ENCODE peak calls at places on chromosomes 1 and 21, in eight cellular contexts. J, P, R, K, M, E, G and V are unnamed samples.

GRCh38 chr1:205169248-205169647 is 42.3 kb downstream of the DSTYK start:
- DNase-seq in J (no peak), P (no peak), R (no peak), K (no peak), M (no peak), E (no peak), G (no peak), V (no peak)

GRCh38 chr21:31267644-31268043 is 76.4 kb downstream of the TIAM1 start:
- DNase-seq in J (no peak), P (peak; percentile 27), R (no peak), K (no peak), M (no peak), E (no peak), G (no peak), V (no peak)

GRCh38 chr21:33268736-33269441 is 2.7 kb downstream of the IL10RB start:
- DNase-seq in J (no peak), P (peak; percentile 98), R (peak; percentile 97), K (peak; percentile 79), M (peak; percentile 96), E (no peak), G (peak; percentile 97), V (no peak)

GRCh38 chr21:18951291-18952038 is 547.9 kb upstream of the TMPRSS15 start:
- DNase-seq in J (no peak), P (peak; percentile 30), R (peak; percentile 69), K (no peak), M (no peak), E (peak; percentile 51), G (peak; percentile 42), V (no peak)

GRCh38 chr1:170545476-170545875 is 13.5 kb downstream of the GORAB start:
- DNase-seq in J (no peak), P (no peak), R (no peak), K (no peak), M (no peak), E (no peak), G (no peak), V (no peak)

GRCh38 chr21:33608559-33608958 is 20.1 kb upstream of the DONSON start:
- DNase-seq in J (no peak), P (no peak), R (no peak), K (no peak), M (no peak), E (no peak), G (no peak), V (no peak)

GRCh38 chr1:180926164-180926981 is 13.7 kb downstream of the KIAA1614 start:
- DNase-seq in J (no peak), P (peak; percentile 31), R (no peak), K (no peak), M (no peak), E (no peak), G (peak; percentile 41), V (no peak)

GRCh38 chr1:236861560-236862230 is 66.6 kb downstream of the MTR start:
- DNase-seq in J (no peak), P (no peak), R (no peak), K (no peak), M (no peak), E (no peak), G (no peak), V (no peak)

GRCh38 chr1:219304227-219305226 is 130.8 kb downstream of the LYPLAL1 start:
- DNase-seq in J (no peak), P (peak; percentile 20), R (no peak), K (no peak), M (no peak), E (no peak), G (no peak), V (no peak)

GRCh38 chr1:169696273-169697100 is 14.9 kb downstream of the SELL start:
- DNase-seq in J (no peak), P (no peak), R (no peak), K (no peak), M (no peak), E (no peak), G (no peak), V (no peak)

GRCh38 chr1:161702250-161702649 is 4.8 kb upstream of the FCRLA start:
- DNase-seq in J (no peak), P (no peak), R (no peak), K (no peak), M (no peak), E (no peak), G (peak; percentile 58), V (no peak)

GRCh38 chr21:36076878-36077658 is 7.2 kb downstream of the CBR1 start:
- DNase-seq in J (no peak), P (no peak), R (peak; percentile 70), K (no peak), M (no peak), E (no peak), G (no peak), V (no peak)

GRCh38 chr1:72296481-72296880 is 14.1 kb upstream of the NEGR1 start:
- DNase-seq in J (no peak), P (no peak), R (no peak), K (no peak), M (no peak), E (no peak), G (no peak), V (no peak)

GRCh38 chr1:59976194-59977074 is 49.9 kb upstream of the CYP2J2 start:
- DNase-seq in J (no peak), P (peak; percentile 67), R (peak; percentile 51), K (no peak), M (no peak), E (peak; percentile 57), G (peak; percentile 79), V (no peak)

GRCh38 chr1:10074059-10074854 is 41.5 kb downstream of the UBE4B start:
- DNase-seq in J (no peak), P (peak; percentile 69), R (peak; percentile 34), K (peak; percentile 74), M (peak; percentile 40), E (no peak), G (peak; percentile 26), V (no peak)

GRCh38 chr1:21779613-21780521 is 3.1 kb downstream of the USP48 start:
- DNase-seq in J (no peak), P (no peak), R (no peak), K (no peak), M (peak; percentile 98), E (no peak), G (no peak), V (no peak)

GRCh38 chr1:109873278-109874175 is 37.1 kb upstream of the CSF1 start:
- DNase-seq in J (no peak), P (peak; percentile 21), R (no peak), K (no peak), M (no peak), E (no peak), G (no peak), V (peak; percentile 6)

GRCh38 chr1:28521502-28522164 is 15.8 kb downstream of the RCC1 start:
- DNase-seq in J (no peak), P (no peak), R (no peak), K (no peak), M (no peak), E (no peak), G (no peak), V (no peak)

GRCh38 chr1:28530456-28530855 is 22.4 kb upstream of the TRNAU1AP start:
- DNase-seq in J (no peak), P (no peak), R (no peak), K (no peak), M (no peak), E (no peak), G (no peak), V (no peak)

DNA sequence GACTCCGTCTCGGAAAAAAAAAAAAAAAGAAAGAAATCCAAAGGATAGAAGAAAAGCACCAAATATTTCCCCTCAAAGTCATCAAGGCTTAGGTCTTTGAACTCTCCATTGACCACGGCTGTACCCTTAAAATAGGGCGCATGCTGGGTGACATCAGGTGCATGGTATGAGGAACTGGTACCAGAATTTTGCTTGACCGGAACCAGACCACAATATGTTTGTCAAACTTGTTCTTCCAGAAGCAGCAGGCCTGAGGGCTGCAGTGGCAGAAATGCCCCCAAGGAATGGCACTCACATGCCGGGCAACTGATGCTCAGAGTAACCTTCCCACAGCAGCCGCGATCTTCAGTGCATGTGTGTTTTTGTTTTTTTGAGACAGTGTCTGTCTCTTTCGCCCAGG is 21.0 kb downstream of the RCC1 start:
- DNase-seq in J (no peak), P (peak; percentile 58), R (no peak), K (no peak), M (no peak), E (no peak), G (no peak), V (no peak)
- H3K36me3 ChIP-seq in J (no peaks in the 10 kb centered on the region), P (peaks cover 3% of the 10 kb centered on the region), R (peaks cover 3% of the 10 kb centered on the region), K (peaks cover 46% of the 10 kb centered on the region), M (peaks cover 16% of the 10 kb centered on the region), E (peaks cover 68% of the 10 kb centered on the region), G (no peaks in the 10 kb centered on the region), V (no peaks in the 10 kb centered on the region)

DNA sequence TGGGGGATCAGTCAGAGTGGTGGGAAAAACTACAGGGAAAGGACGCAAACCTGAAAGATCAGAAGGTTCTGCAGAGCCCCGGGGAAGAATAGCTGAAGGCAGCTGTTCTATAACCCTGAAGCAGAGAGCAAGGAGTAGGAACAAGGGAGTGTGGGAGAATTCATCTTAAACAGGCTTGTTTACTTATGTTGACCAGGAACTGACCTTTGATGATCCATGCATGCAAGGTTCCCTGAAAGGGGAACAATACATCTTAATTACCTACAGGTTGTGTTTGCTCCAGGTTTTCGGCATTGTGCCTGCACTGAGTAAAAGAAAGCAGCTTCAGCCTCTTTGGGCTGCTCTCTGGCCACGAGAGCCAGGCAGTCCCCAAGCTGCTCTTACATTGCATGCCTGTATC is 18.7 kb upstream of the FAM43B start:
- DNase-seq in J (no peak), P (no peak), R (no peak), K (no peak), M (no peak), E (no peak), G (no peak), V (no peak)
- H3K27me3 ChIP-seq in J (peaks cover 84% of the 10 kb centered on the region), P (no peaks in the 10 kb centered on the region), R (peaks cover 93% of the 10 kb centered on the region), K (no peaks in the 10 kb centered on the region), M (peaks cover 2% of the 10 kb centered on the region), E (no peaks in the 10 kb centered on the region), G (peaks cover 3% of the 10 kb centered on the region), V (peaks cover 13% of the 10 kb centered on the region)

GRCh38 chr1:33032126-33032869 is 4.4 kb downstream of the AK2 start:
- DNase-seq in J (no peak), P (no peak), R (no peak), K (no peak), M (no peak), E (no peak), G (no peak), V (no peak)

GRCh38 chr1:33030575-33030974 is 6.1 kb downstream of the AK2 start:
- DNase-seq in J (no peak), P (no peak), R (no peak), K (no peak), M (no peak), E (no peak), G (no peak), V (no peak)

GRCh38 chr1:33029921-33030320 is 6.8 kb downstream of the AK2 start:
- DNase-seq in J (no peak), P (no peak), R (no peak), K (no peak), M (no peak), E (no peak), G (no peak), V (no peak)

GRCh38 chr1:33029209-33029608 is 7.5 kb downstream of the AK2 start:
- DNase-seq in J (no peak), P (no peak), R (no peak), K (no peak), M (no peak), E (no peak), G (no peak), V (no peak)

GRCh38 chr1:33031506-33031905 is 5.2 kb downstream of the AK2 start:
- DNase-seq in J (no peak), P (no peak), R (no peak), K (no peak), M (no peak), E (no peak), G (no peak), V (no peak)
- H3K4me1 ChIP-seq in J (peaks cover 16% of the 10 kb centered on the region), P (peaks cover 74% of the 10 kb centered on the region), R (peaks cover 7% of the 10 kb centered on the region), K (peaks cover 18% of the 10 kb centered on the region), M (peaks cover 15% of the 10 kb centered on the region), E (peaks cover 8% of the 10 kb centered on the region), G (no peaks in the 10 kb centered on the region), V (peaks cover 31% of the 10 kb centered on the region)

GRCh38 chr1:183607322-183607980 is 17.2 kb upstream of the NCF2 start:
- DNase-seq in J (no peak), P (no peak), R (no peak), K (no peak), M (no peak), E (no peak), G (no peak), V (no peak)
- H3K36me3 ChIP-seq in J (no peaks in the 10 kb centered on the region), P (no peaks in the 10 kb centered on the region), R (no peaks in the 10 kb centered on the region), K (no peaks in the 10 kb centered on the region), M (no peaks in the 10 kb centered on the region), E (no peaks in the 10 kb centered on the region), G (no peaks in the 10 kb centered on the region), V (no peaks in the 10 kb centered on the region)